ENCODE peak calls at places on chromosome 19, in four cellular contexts. One of them, this sample, is unnamed.
A peak's percentile ranks its signal among the peaks of the same experiment; 100 is the strongest.

GRCh38 chr19:48372904-48373303 is 8.7 kb downstream of the SYNGR4 start:
- DNase-seq in NCI-H1694: peak; percentile 94
- DNase-seq in activated T-helper 2 cell treated with anti-CD3 and anti-CD28 coated beads, Interferon-gamma antibody, Interleukin-2, Interleukin-4, amounts not matched to agents 10 μg/mL and 5 μg/mL and 100 μg/mL, durations not matched to agents 14 hours and 24 hours and 36 hours: no peak
- DNase-seq in activated naive CD4-positive, alpha-beta T cell: no peak
- DNase-seq in this sample: no peak

GRCh38 chr19:38202504-38202903 is 21.5 kb downstream of the DPF1 start:
- DNase-seq in NCI-H1694: no peak
- DNase-seq in activated T-helper 2 cell treated with anti-CD3 and anti-CD28 coated beads, Interferon-gamma antibody, Interleukin-2, Interleukin-4, amounts not matched to agents 10 μg/mL and 5 μg/mL and 100 μg/mL, durations not matched to agents 14 hours and 24 hours and 36 hours: no peak
- DNase-seq in activated naive CD4-positive, alpha-beta T cell: no peak
- DNase-seq in this sample: no peak

GRCh38 chr19:46210634-46211033 is 18.9 kb upstream of the IGFL1 start:
- DNase-seq in NCI-H1694: no peak
- DNase-seq in activated T-helper 2 cell treated with anti-CD3 and anti-CD28 coated beads, Interferon-gamma antibody, Interleukin-2, Interleukin-4, amounts not matched to agents 10 μg/mL and 5 μg/mL and 100 μg/mL, durations not matched to agents 14 hours and 24 hours and 36 hours: no peak
- DNase-seq in activated naive CD4-positive, alpha-beta T cell: no peak
- DNase-seq in this sample: no peak

GRCh38 chr19:40592170-40592569 is 9.0 kb upstream of the LTBP4 start:
- DNase-seq in NCI-H1694: peak; percentile 41
- DNase-seq in activated T-helper 2 cell treated with anti-CD3 and anti-CD28 coated beads, Interferon-gamma antibody, Interleukin-2, Interleukin-4, amounts not matched to agents 10 μg/mL and 5 μg/mL and 100 μg/mL, durations not matched to agents 14 hours and 24 hours and 36 hours: no peak
- DNase-seq in activated naive CD4-positive, alpha-beta T cell: no peak
- DNase-seq in this sample: no peak

GRCh38 chr19:45883881-45884681 is 1.9 kb downstream of the IRF2BP1 start:
- DNase-seq in NCI-H1694: no peak
- DNase-seq in activated T-helper 2 cell treated with anti-CD3 and anti-CD28 coated beads, Interferon-gamma antibody, Interleukin-2, Interleukin-4, amounts not matched to agents 10 μg/mL and 5 μg/mL and 100 μg/mL, durations not matched to agents 14 hours and 24 hours and 36 hours: no peak
- DNase-seq in activated naive CD4-positive, alpha-beta T cell: no peak
- DNase-seq in this sample: no peak

GRCh38 chr19:1245468-1245867 is 2.9 kb upstream of the MIDN start:
- DNase-seq in NCI-H1694: no peak
- DNase-seq in activated T-helper 2 cell treated with anti-CD3 and anti-CD28 coated beads, Interferon-gamma antibody, Interleukin-2, Interleukin-4, amounts not matched to agents 10 μg/mL and 5 μg/mL and 100 μg/mL, durations not matched to agents 14 hours and 24 hours and 36 hours: no peak
- DNase-seq in activated naive CD4-positive, alpha-beta T cell: no peak
- DNase-seq in this sample: no peak

GRCh38 chr19:47111081-47111589 is 2.4 kb downstream of the ZC3H4 start:
- DNase-seq in NCI-H1694: no peak
- DNase-seq in activated T-helper 2 cell treated with anti-CD3 and anti-CD28 coated beads, Interferon-gamma antibody, Interleukin-2, Interleukin-4, amounts not matched to agents 10 μg/mL and 5 μg/mL and 100 μg/mL, durations not matched to agents 14 hours and 24 hours and 36 hours: peak; percentile 32
- DNase-seq in activated naive CD4-positive, alpha-beta T cell: peak; percentile 30
- DNase-seq in this sample: no peak

GRCh38 chr19:54151362-54152035 is 8.0 kb downstream of the LENG1 start:
- DNase-seq in NCI-H1694: no peak
- DNase-seq in activated T-helper 2 cell treated with anti-CD3 and anti-CD28 coated beads, Interferon-gamma antibody, Interleukin-2, Interleukin-4, amounts not matched to agents 10 μg/mL and 5 μg/mL and 100 μg/mL, durations not matched to agents 14 hours and 24 hours and 36 hours: no peak
- DNase-seq in activated naive CD4-positive, alpha-beta T cell: no peak
- DNase-seq in this sample: no peak

GRCh38 chr19:40581531-40581930 is 4.9 kb downstream of the SHKBP1 start:
- DNase-seq in NCI-H1694: no peak
- DNase-seq in activated T-helper 2 cell treated with anti-CD3 and anti-CD28 coated beads, Interferon-gamma antibody, Interleukin-2, Interleukin-4, amounts not matched to agents 10 μg/mL and 5 μg/mL and 100 μg/mL, durations not matched to agents 14 hours and 24 hours and 36 hours: no peak
- DNase-seq in activated naive CD4-positive, alpha-beta T cell: no peak
- DNase-seq in this sample: no peak

GRCh38 chr19:3761382-3762129 is at the start of gene APBA3:
- DNase-seq in NCI-H1694: peak; percentile 75
- DNase-seq in activated T-helper 2 cell treated with anti-CD3 and anti-CD28 coated beads, Interferon-gamma antibody, Interleukin-2, Interleukin-4, amounts not matched to agents 10 μg/mL and 5 μg/mL and 100 μg/mL, durations not matched to agents 14 hours and 24 hours and 36 hours: peak; percentile 92
- DNase-seq in activated naive CD4-positive, alpha-beta T cell: peak; percentile 97
- DNase-seq in this sample: peak; percentile 92

GRCh38 chr19:13052447-13053232 is 50.0 kb downstream of the LYL1 start:
- DNase-seq in NCI-H1694: no peak
- DNase-seq in activated T-helper 2 cell treated with anti-CD3 and anti-CD28 coated beads, Interferon-gamma antibody, Interleukin-2, Interleukin-4, amounts not matched to agents 10 μg/mL and 5 μg/mL and 100 μg/mL, durations not matched to agents 14 hours and 24 hours and 36 hours: no peak
- DNase-seq in activated naive CD4-positive, alpha-beta T cell: no peak
- DNase-seq in this sample: no peak

GRCh38 chr19:37551123-37551993 is 43.2 kb downstream of the ZNF571 start:
- DNase-seq in NCI-H1694: no peak
- DNase-seq in activated T-helper 2 cell treated with anti-CD3 and anti-CD28 coated beads, Interferon-gamma antibody, Interleukin-2, Interleukin-4, amounts not matched to agents 10 μg/mL and 5 μg/mL and 100 μg/mL, durations not matched to agents 14 hours and 24 hours and 36 hours: peak; percentile 55
- DNase-seq in activated naive CD4-positive, alpha-beta T cell: no peak
- DNase-seq in this sample: peak; percentile 17

GRCh38 chr19:11423164-11423803 is 4.2 kb upstream of the RGL3 start:
- DNase-seq in NCI-H1694: no peak
- DNase-seq in activated T-helper 2 cell treated with anti-CD3 and anti-CD28 coated beads, Interferon-gamma antibody, Interleukin-2, Interleukin-4, amounts not matched to agents 10 μg/mL and 5 μg/mL and 100 μg/mL, durations not matched to agents 14 hours and 24 hours and 36 hours: no peak
- DNase-seq in activated naive CD4-positive, alpha-beta T cell: no peak
- DNase-seq in this sample: no peak

GRCh38 chr19:3171894-3172679 is 6.5 kb upstream of the S1PR4 start:
- DNase-seq in NCI-H1694: no peak
- DNase-seq in activated T-helper 2 cell treated with anti-CD3 and anti-CD28 coated beads, Interferon-gamma antibody, Interleukin-2, Interleukin-4, amounts not matched to agents 10 μg/mL and 5 μg/mL and 100 μg/mL, durations not matched to agents 14 hours and 24 hours and 36 hours: no peak
- DNase-seq in activated naive CD4-positive, alpha-beta T cell: no peak
- DNase-seq in this sample: no peak

GRCh38 chr19:23512151-23512925 is 117.1 kb upstream of the ZNF91 start:
- DNase-seq in NCI-H1694: no peak
- DNase-seq in activated T-helper 2 cell treated with anti-CD3 and anti-CD28 coated beads, Interferon-gamma antibody, Interleukin-2, Interleukin-4, amounts not matched to agents 10 μg/mL and 5 μg/mL and 100 μg/mL, durations not matched to agents 14 hours and 24 hours and 36 hours: no peak
- DNase-seq in activated naive CD4-positive, alpha-beta T cell: no peak
- DNase-seq in this sample: no peak

GRCh38 chr19:55552206-55552605 is 6.9 kb upstream of the SBK3 start:
- DNase-seq in NCI-H1694: peak; percentile 39
- DNase-seq in activated T-helper 2 cell treated with anti-CD3 and anti-CD28 coated beads, Interferon-gamma antibody, Interleukin-2, Interleukin-4, amounts not matched to agents 10 μg/mL and 5 μg/mL and 100 μg/mL, durations not matched to agents 14 hours and 24 hours and 36 hours: no peak
- DNase-seq in activated naive CD4-positive, alpha-beta T cell: no peak
- DNase-seq in this sample: no peak

GRCh38 chr19:12793290-12794195 is 2.3 kb downstream of the JUNB start:
- DNase-seq in NCI-H1694: peak; percentile 54
- DNase-seq in activated T-helper 2 cell treated with anti-CD3 and anti-CD28 coated beads, Interferon-gamma antibody, Interleukin-2, Interleukin-4, amounts not matched to agents 10 μg/mL and 5 μg/mL and 100 μg/mL, durations not matched to agents 14 hours and 24 hours and 36 hours: peak; percentile 93
- DNase-seq in activated naive CD4-positive, alpha-beta T cell: peak; percentile 86
- DNase-seq in this sample: peak; percentile 89

GRCh38 chr19:7833225-7834156 is 3.5 kb downstream of the EVI5L start:
- DNase-seq in NCI-H1694: no peak
- DNase-seq in activated T-helper 2 cell treated with anti-CD3 and anti-CD28 coated beads, Interferon-gamma antibody, Interleukin-2, Interleukin-4, amounts not matched to agents 10 μg/mL and 5 μg/mL and 100 μg/mL, durations not matched to agents 14 hours and 24 hours and 36 hours: no peak
- DNase-seq in activated naive CD4-positive, alpha-beta T cell: no peak
- DNase-seq in this sample: no peak

GRCh38 chr19:47312366-47313006 is 2.8 kb downstream of the C5AR1 start:
- DNase-seq in NCI-H1694: no peak
- DNase-seq in activated T-helper 2 cell treated with anti-CD3 and anti-CD28 coated beads, Interferon-gamma antibody, Interleukin-2, Interleukin-4, amounts not matched to agents 10 μg/mL and 5 μg/mL and 100 μg/mL, durations not matched to agents 14 hours and 24 hours and 36 hours: no peak
- DNase-seq in activated naive CD4-positive, alpha-beta T cell: no peak
- DNase-seq in this sample: no peak

GRCh38 chr19:38661996-38662395 is 14.5 kb downstream of the ACTN4 start:
- DNase-seq in NCI-H1694: no peak
- DNase-seq in activated T-helper 2 cell treated with anti-CD3 and anti-CD28 coated beads, Interferon-gamma antibody, Interleukin-2, Interleukin-4, amounts not matched to agents 10 μg/mL and 5 μg/mL and 100 μg/mL, durations not matched to agents 14 hours and 24 hours and 36 hours: no peak
- DNase-seq in activated naive CD4-positive, alpha-beta T cell: no peak
- DNase-seq in this sample: no peak

GRCh38 chr19:55230329-55230728 is 1.8 kb upstream of the TMEM86B start:
- DNase-seq in NCI-H1694: no peak
- DNase-seq in activated T-helper 2 cell treated with anti-CD3 and anti-CD28 coated beads, Interferon-gamma antibody, Interleukin-2, Interleukin-4, amounts not matched to agents 10 μg/mL and 5 μg/mL and 100 μg/mL, durations not matched to agents 14 hours and 24 hours and 36 hours: no peak
- DNase-seq in activated naive CD4-positive, alpha-beta T cell: no peak
- DNase-seq in this sample: no peak

GRCh38 chr19:42352216-42352892 is 26.9 kb downstream of the MEGF8 start:
- DNase-seq in NCI-H1694: peak; percentile 66
- DNase-seq in activated T-helper 2 cell treated with anti-CD3 and anti-CD28 coated beads, Interferon-gamma antibody, Interleukin-2, Interleukin-4, amounts not matched to agents 10 μg/mL and 5 μg/mL and 100 μg/mL, durations not matched to agents 14 hours and 24 hours and 36 hours: no peak
- DNase-seq in activated naive CD4-positive, alpha-beta T cell: no peak
- DNase-seq in this sample: no peak

GRCh38 chr19:47369923-47370625 is 21.0 kb downstream of the DHX34 start:
- DNase-seq in NCI-H1694: no peak
- DNase-seq in activated T-helper 2 cell treated with anti-CD3 and anti-CD28 coated beads, Interferon-gamma antibody, Interleukin-2, Interleukin-4, amounts not matched to agents 10 μg/mL and 5 μg/mL and 100 μg/mL, durations not matched to agents 14 hours and 24 hours and 36 hours: no peak
- DNase-seq in activated naive CD4-positive, alpha-beta T cell: no peak
- DNase-seq in this sample: no peak

GRCh38 chr19:3054972-3055740 is 7.1 kb downstream of the TLE5 start:
- DNase-seq in NCI-H1694: no peak
- DNase-seq in activated T-helper 2 cell treated with anti-CD3 and anti-CD28 coated beads, Interferon-gamma antibody, Interleukin-2, Interleukin-4, amounts not matched to agents 10 μg/mL and 5 μg/mL and 100 μg/mL, durations not matched to agents 14 hours and 24 hours and 36 hours: no peak
- DNase-seq in activated naive CD4-positive, alpha-beta T cell: no peak
- DNase-seq in this sample: no peak

GRCh38 chr19:41537789-41538188 is 38.2 kb upstream of the CEACAM21 start:
- DNase-seq in NCI-H1694: no peak
- DNase-seq in activated T-helper 2 cell treated with anti-CD3 and anti-CD28 coated beads, Interferon-gamma antibody, Interleukin-2, Interleukin-4, amounts not matched to agents 10 μg/mL and 5 μg/mL and 100 μg/mL, durations not matched to agents 14 hours and 24 hours and 36 hours: no peak
- DNase-seq in activated naive CD4-positive, alpha-beta T cell: no peak
- DNase-seq in this sample: no peak

GRCh38 chr19:12791345-12792047 is at the start of gene JUNB:
- DNase-seq in NCI-H1694: peak; percentile 73
- DNase-seq in activated T-helper 2 cell treated with anti-CD3 and anti-CD28 coated beads, Interferon-gamma antibody, Interleukin-2, Interleukin-4, amounts not matched to agents 10 μg/mL and 5 μg/mL and 100 μg/mL, durations not matched to agents 14 hours and 24 hours and 36 hours: peak; percentile 96
- DNase-seq in activated naive CD4-positive, alpha-beta T cell: peak; percentile 88
- DNase-seq in this sample: peak; percentile 96

GRCh38 chr19:6210091-6210490 is 69.7 kb downstream of the MLLT1 start:
- DNase-seq in NCI-H1694: no peak
- DNase-seq in activated T-helper 2 cell treated with anti-CD3 and anti-CD28 coated beads, Interferon-gamma antibody, Interleukin-2, Interleukin-4, amounts not matched to agents 10 μg/mL and 5 μg/mL and 100 μg/mL, durations not matched to agents 14 hours and 24 hours and 36 hours: no peak
- DNase-seq in activated naive CD4-positive, alpha-beta T cell: no peak
- DNase-seq in this sample: no peak

GRCh38 chr19:11088508-11089253 is 582 bp upstream of the LDLR start:
- DNase-seq in NCI-H1694: no peak
- DNase-seq in activated T-helper 2 cell treated with anti-CD3 and anti-CD28 coated beads, Interferon-gamma antibody, Interleukin-2, Interleukin-4, amounts not matched to agents 10 μg/mL and 5 μg/mL and 100 μg/mL, durations not matched to agents 14 hours and 24 hours and 36 hours: no peak
- DNase-seq in activated naive CD4-positive, alpha-beta T cell: no peak
- DNase-seq in this sample: no peak

GRCh38 chr19:1132625-1133383 is 29.0 kb downstream of the GPX4 start:
- DNase-seq in NCI-H1694: no peak
- DNase-seq in activated T-helper 2 cell treated with anti-CD3 and anti-CD28 coated beads, Interferon-gamma antibody, Interleukin-2, Interleukin-4, amounts not matched to agents 10 μg/mL and 5 μg/mL and 100 μg/mL, durations not matched to agents 14 hours and 24 hours and 36 hours: no peak
- DNase-seq in activated naive CD4-positive, alpha-beta T cell: no peak
- DNase-seq in this sample: no peak

GRCh38 chr19:50723069-50723468 is at the start of gene CLEC11A:
- DNase-seq in NCI-H1694: no peak
- DNase-seq in activated T-helper 2 cell treated with anti-CD3 and anti-CD28 coated beads, Interferon-gamma antibody, Interleukin-2, Interleukin-4, amounts not matched to agents 10 μg/mL and 5 μg/mL and 100 μg/mL, durations not matched to agents 14 hours and 24 hours and 36 hours: no peak
- DNase-seq in activated naive CD4-positive, alpha-beta T cell: no peak
- DNase-seq in this sample: no peak

GRCh38 chr19:39140195-39140516 is 14.6 kb downstream of the PAK4 start:
- DNase-seq in NCI-H1694: no peak
- DNase-seq in activated T-helper 2 cell treated with anti-CD3 and anti-CD28 coated beads, Interferon-gamma antibody, Interleukin-2, Interleukin-4, amounts not matched to agents 10 μg/mL and 5 μg/mL and 100 μg/mL, durations not matched to agents 14 hours and 24 hours and 36 hours: no peak
- DNase-seq in activated naive CD4-positive, alpha-beta T cell: no peak
- DNase-seq in this sample: no peak

GRCh38 chr19:42242071-42242511 is 311 bp downstream of the GSK3A start:
- DNase-seq in NCI-H1694: no peak
- DNase-seq in activated T-helper 2 cell treated with anti-CD3 and anti-CD28 coated beads, Interferon-gamma antibody, Interleukin-2, Interleukin-4, amounts not matched to agents 10 μg/mL and 5 μg/mL and 100 μg/mL, durations not matched to agents 14 hours and 24 hours and 36 hours: no peak
- DNase-seq in activated naive CD4-positive, alpha-beta T cell: no peak
- DNase-seq in this sample: no peak

GRCh38 chr19:362154-362553 is 17.6 kb upstream of the MIER2 start:
- DNase-seq in NCI-H1694: no peak
- DNase-seq in activated T-helper 2 cell treated with anti-CD3 and anti-CD28 coated beads, Interferon-gamma antibody, Interleukin-2, Interleukin-4, amounts not matched to agents 10 μg/mL and 5 μg/mL and 100 μg/mL, durations not matched to agents 14 hours and 24 hours and 36 hours: no peak
- DNase-seq in activated naive CD4-positive, alpha-beta T cell: no peak
- DNase-seq in this sample: no peak

GRCh38 chr19:29171525-29171924 is 41.4 kb downstream of the UQCRFS1 start:
- DNase-seq in NCI-H1694: no peak
- DNase-seq in activated T-helper 2 cell treated with anti-CD3 and anti-CD28 coated beads, Interferon-gamma antibody, Interleukin-2, Interleukin-4, amounts not matched to agents 10 μg/mL and 5 μg/mL and 100 μg/mL, durations not matched to agents 14 hours and 24 hours and 36 hours: no peak
- DNase-seq in activated naive CD4-positive, alpha-beta T cell: no peak
- DNase-seq in this sample: no peak

GRCh38 chr19:3338541-3339181 is 27.7 kb upstream of the NFIC start:
- DNase-seq in NCI-H1694: no peak
- DNase-seq in activated T-helper 2 cell treated with anti-CD3 and anti-CD28 coated beads, Interferon-gamma antibody, Interleukin-2, Interleukin-4, amounts not matched to agents 10 μg/mL and 5 μg/mL and 100 μg/mL, durations not matched to agents 14 hours and 24 hours and 36 hours: no peak
- DNase-seq in activated naive CD4-positive, alpha-beta T cell: no peak
- DNase-seq in this sample: peak; percentile 54

GRCh38 chr19:38718747-38719543 is 25.3 kb downstream of the CAPN12 start:
- DNase-seq in NCI-H1694: no peak
- DNase-seq in activated T-helper 2 cell treated with anti-CD3 and anti-CD28 coated beads, Interferon-gamma antibody, Interleukin-2, Interleukin-4, amounts not matched to agents 10 μg/mL and 5 μg/mL and 100 μg/mL, durations not matched to agents 14 hours and 24 hours and 36 hours: no peak
- DNase-seq in activated naive CD4-positive, alpha-beta T cell: no peak
- DNase-seq in this sample: no peak

GRCh38 chr19:51467864-51468544 is 9.8 kb upstream of the SIGLEC8 start:
- DNase-seq in NCI-H1694: no peak
- DNase-seq in activated T-helper 2 cell treated with anti-CD3 and anti-CD28 coated beads, Interferon-gamma antibody, Interleukin-2, Interleukin-4, amounts not matched to agents 10 μg/mL and 5 μg/mL and 100 μg/mL, durations not matched to agents 14 hours and 24 hours and 36 hours: no peak
- DNase-seq in activated naive CD4-positive, alpha-beta T cell: no peak
- DNase-seq in this sample: no peak

GRCh38 chr19:14576363-14576762 is 4.5 kb upstream of the NDUFB7 start:
- DNase-seq in NCI-H1694: no peak
- DNase-seq in activated T-helper 2 cell treated with anti-CD3 and anti-CD28 coated beads, Interferon-gamma antibody, Interleukin-2, Interleukin-4, amounts not matched to agents 10 μg/mL and 5 μg/mL and 100 μg/mL, durations not matched to agents 14 hours and 24 hours and 36 hours: no peak
- DNase-seq in activated naive CD4-positive, alpha-beta T cell: no peak
- DNase-seq in this sample: no peak

GRCh38 chr19:14318873-14319272 is 62.4 kb upstream of the ADGRE5 start:
- DNase-seq in NCI-H1694: no peak
- DNase-seq in activated T-helper 2 cell treated with anti-CD3 and anti-CD28 coated beads, Interferon-gamma antibody, Interleukin-2, Interleukin-4, amounts not matched to agents 10 μg/mL and 5 μg/mL and 100 μg/mL, durations not matched to agents 14 hours and 24 hours and 36 hours: no peak
- DNase-seq in activated naive CD4-positive, alpha-beta T cell: no peak
- DNase-seq in this sample: no peak

This sample was measured in activated T-helper 1 cell treated with Interleukin-2 at 50 U/mL for 16 hours.